ENCODE peak calls at places on chromosomes 6 and 20, in eight cellular contexts. One of them, this sample, is unnamed.

GRCh38 chr6:27553123-27553904 is 80.4 kb upstream of the ZNF184 start:
- ATAC-seq in left ventricle myocardium superior: no peak
- ATAC-seq in left colon: no peak
- ATAC-seq in Right ventricle myocardium superior: no peak
- ATAC-seq in naive thymus-derived CD8-positive, alpha-beta T cell: no peak
- ATAC-seq in central memory CD8-positive, alpha-beta T cell: no peak
- ATAC-seq in activated CD8-positive, alpha-beta memory T cell treated with anti-CD3 and anti-CD28 coated beads, Interleukin-2, amount 10 ng/mL, durations not matched to agents 7 days and 5 days: peak; percentile 88
- ATAC-seq in lung: no peak
- ATAC-seq in this sample: no peak

GRCh38 chr20:35306931-35307517 is 14.8 kb upstream of the FAM83C start:
- ATAC-seq in Right ventricle myocardium superior: peak; percentile 64
- ATAC-seq in central memory CD8-positive, alpha-beta T cell: no peak
- ATAC-seq in left ventricle myocardium superior: peak; percentile 72
- ATAC-seq in lung: peak; percentile 52
- ATAC-seq in left colon: peak; percentile 64
- ATAC-seq in naive thymus-derived CD8-positive, alpha-beta T cell: peak; percentile 43
- ATAC-seq in activated CD8-positive, alpha-beta memory T cell treated with anti-CD3 and anti-CD28 coated beads, Interleukin-2, amount 10 ng/mL, durations not matched to agents 7 days and 5 days: no peak
- ATAC-seq in this sample: no peak

GRCh38 chr6:150253489-150253888 is 110.6 kb downstream of the PPP1R14C start:
- ATAC-seq in central memory CD8-positive, alpha-beta T cell: no peak
- ATAC-seq in Right ventricle myocardium superior: no peak
- ATAC-seq in lung: no peak
- ATAC-seq in left ventricle myocardium superior: no peak
- ATAC-seq in activated CD8-positive, alpha-beta memory T cell treated with anti-CD3 and anti-CD28 coated beads, Interleukin-2, amount 10 ng/mL, durations not matched to agents 7 days and 5 days: no peak
- ATAC-seq in left colon: no peak
- ATAC-seq in naive thymus-derived CD8-positive, alpha-beta T cell: no peak
- ATAC-seq in this sample: no peak

GRCh38 chr6:131293472-131293911 is 158.2 kb downstream of the AKAP7 start:
- ATAC-seq in Right ventricle myocardium superior: no peak
- ATAC-seq in activated CD8-positive, alpha-beta memory T cell treated with anti-CD3 and anti-CD28 coated beads, Interleukin-2, amount 10 ng/mL, durations not matched to agents 7 days and 5 days: no peak
- ATAC-seq in left colon: no peak
- ATAC-seq in naive thymus-derived CD8-positive, alpha-beta T cell: no peak
- ATAC-seq in central memory CD8-positive, alpha-beta T cell: no peak
- ATAC-seq in left ventricle myocardium superior: no peak
- ATAC-seq in lung: no peak
- ATAC-seq in this sample: no peak

GRCh38 chr20:37247547-37247946 is 14.1 kb downstream of the GHRH start:
- ATAC-seq in Right ventricle myocardium superior: no peak
- ATAC-seq in naive thymus-derived CD8-positive, alpha-beta T cell: no peak
- ATAC-seq in activated CD8-positive, alpha-beta memory T cell treated with anti-CD3 and anti-CD28 coated beads, Interleukin-2, amount 10 ng/mL, durations not matched to agents 7 days and 5 days: no peak
- ATAC-seq in left ventricle myocardium superior: no peak
- ATAC-seq in central memory CD8-positive, alpha-beta T cell: no peak
- ATAC-seq in left colon: no peak
- ATAC-seq in lung: no peak
- ATAC-seq in this sample: no peak

GRCh38 chr6:148835920-148836441 is 89.2 kb downstream of the UST start:
- ATAC-seq in central memory CD8-positive, alpha-beta T cell: no peak
- ATAC-seq in left colon: no peak
- ATAC-seq in activated CD8-positive, alpha-beta memory T cell treated with anti-CD3 and anti-CD28 coated beads, Interleukin-2, amount 10 ng/mL, durations not matched to agents 7 days and 5 days: peak; percentile 73
- ATAC-seq in left ventricle myocardium superior: no peak
- ATAC-seq in Right ventricle myocardium superior: no peak
- ATAC-seq in lung: no peak
- ATAC-seq in naive thymus-derived CD8-positive, alpha-beta T cell: no peak
- ATAC-seq in this sample: peak; percentile 74

GRCh38 chr6:157148391-157149323 is 174.7 kb downstream of the TMEM242 start:
- ATAC-seq in naive thymus-derived CD8-positive, alpha-beta T cell: no peak
- ATAC-seq in central memory CD8-positive, alpha-beta T cell: no peak
- ATAC-seq in activated CD8-positive, alpha-beta memory T cell treated with anti-CD3 and anti-CD28 coated beads, Interleukin-2, amount 10 ng/mL, durations not matched to agents 7 days and 5 days: no peak
- ATAC-seq in lung: no peak
- ATAC-seq in left colon: peak; percentile 4
- ATAC-seq in left ventricle myocardium superior: peak; percentile 82
- ATAC-seq in Right ventricle myocardium superior: peak; percentile 74
- ATAC-seq in this sample: no peak

GRCh38 chr6:168022488-168023321 is 25.2 kb downstream of the KIF25 start:
- ATAC-seq in activated CD8-positive, alpha-beta memory T cell treated with anti-CD3 and anti-CD28 coated beads, Interleukin-2, amount 10 ng/mL, durations not matched to agents 7 days and 5 days: no peak
- ATAC-seq in left colon: peak; percentile 41
- ATAC-seq in Right ventricle myocardium superior: no peak
- ATAC-seq in central memory CD8-positive, alpha-beta T cell: no peak
- ATAC-seq in left ventricle myocardium superior: no peak
- ATAC-seq in naive thymus-derived CD8-positive, alpha-beta T cell: no peak
- ATAC-seq in lung: no peak
- ATAC-seq in this sample: no peak

GRCh38 chr6:114740547-114740946 is 397.7 kb upstream of the HS3ST5 start:
- ATAC-seq in left ventricle myocardium superior: peak; percentile 89
- ATAC-seq in central memory CD8-positive, alpha-beta T cell: no peak
- ATAC-seq in activated CD8-positive, alpha-beta memory T cell treated with anti-CD3 and anti-CD28 coated beads, Interleukin-2, amount 10 ng/mL, durations not matched to agents 7 days and 5 days: no peak
- ATAC-seq in lung: no peak
- ATAC-seq in Right ventricle myocardium superior: no peak
- ATAC-seq in left colon: no peak
- ATAC-seq in naive thymus-derived CD8-positive, alpha-beta T cell: no peak
- ATAC-seq in this sample: no peak

GRCh38 chr6:56555438-56555872 is 87.2 kb downstream of the DST start:
- ATAC-seq in left ventricle myocardium superior: peak; percentile 93
- ATAC-seq in left colon: no peak
- ATAC-seq in naive thymus-derived CD8-positive, alpha-beta T cell: no peak
- ATAC-seq in central memory CD8-positive, alpha-beta T cell: no peak
- ATAC-seq in activated CD8-positive, alpha-beta memory T cell treated with anti-CD3 and anti-CD28 coated beads, Interleukin-2, amount 10 ng/mL, durations not matched to agents 7 days and 5 days: no peak
- ATAC-seq in lung: no peak
- ATAC-seq in Right ventricle myocardium superior: peak; percentile 94
- ATAC-seq in this sample: no peak

GRCh38 chr6:119978274-119978889 is 628.8 kb upstream of the MAN1A1 start:
- ATAC-seq in Right ventricle myocardium superior: no peak
- ATAC-seq in left colon: peak; percentile 45
- ATAC-seq in lung: no peak
- ATAC-seq in central memory CD8-positive, alpha-beta T cell: no peak
- ATAC-seq in activated CD8-positive, alpha-beta memory T cell treated with anti-CD3 and anti-CD28 coated beads, Interleukin-2, amount 10 ng/mL, durations not matched to agents 7 days and 5 days: no peak
- ATAC-seq in naive thymus-derived CD8-positive, alpha-beta T cell: no peak
- ATAC-seq in left ventricle myocardium superior: no peak
- ATAC-seq in this sample: no peak

This sample was measured in stimulated activated memory B cell treated with anti-CD40 and anti-IgM and Interleukin-4, amounts not matched to agents 10 μg/mL and 1 μg/mL and 100 μg/mL, for 72 hours.